ENCODE peak calls at places on chromosomes 16 and 17, in seven cellular contexts. One of them, this sample, is unnamed.

GRCh38 chr17:55053855-55054254 is 85.3 kb downstream of the STXBP4 start:
- DNase-seq in psoas muscle: no peak
- DNase-seq in lung: no peak
- DNase-seq in thoracic aorta: no peak
- DNase-seq in CD4-positive, alpha-beta memory T cell: peak
- DNase-seq in heart left ventricle: no peak
- DNase-seq in K562: no peak
- DNase-seq in this sample: no peak

GRCh38 chr17:20988001-20988641 is 54.7 kb downstream of the USP22 start:
- DNase-seq in psoas muscle: no peak
- DNase-seq in lung: no peak
- DNase-seq in thoracic aorta: no peak
- DNase-seq in CD4-positive, alpha-beta memory T cell: no peak
- DNase-seq in heart left ventricle: no peak
- DNase-seq in K562: no peak
- DNase-seq in this sample: no peak

GRCh38 chr17:78645421-78646295 is 68.5 kb upstream of the DNAH17 start:
- DNase-seq in psoas muscle: peak
- DNase-seq in lung: peak
- DNase-seq in thoracic aorta: peak
- DNase-seq in CD4-positive, alpha-beta memory T cell: peak
- DNase-seq in heart left ventricle: peak
- DNase-seq in K562: no peak
- DNase-seq in this sample: peak

GRCh38 chr16:70395345-70395901 is 43.5 kb downstream of the ST3GAL2 start:
- DNase-seq in psoas muscle: peak
- DNase-seq in lung: peak
- DNase-seq in thoracic aorta: no peak
- DNase-seq in CD4-positive, alpha-beta memory T cell: peak
- DNase-seq in heart left ventricle: peak
- DNase-seq in K562: peak
- DNase-seq in this sample: peak

GRCh38 chr17:80760501-80760900 is 215.9 kb downstream of the RPTOR start:
- DNase-seq in psoas muscle: no peak
- DNase-seq in lung: peak
- DNase-seq in thoracic aorta: no peak
- DNase-seq in CD4-positive, alpha-beta memory T cell: no peak
- DNase-seq in heart left ventricle: no peak
- DNase-seq in K562: no peak
- DNase-seq in this sample: no peak

GRCh38 chr16:83420206-83420760 is 387.5 kb upstream of the HSBP1 start:
- DNase-seq in psoas muscle: no peak
- DNase-seq in lung: no peak
- DNase-seq in thoracic aorta: no peak
- DNase-seq in CD4-positive, alpha-beta memory T cell: no peak
- DNase-seq in heart left ventricle: no peak
- DNase-seq in K562: no peak
- DNase-seq in this sample: no peak

GRCh38 chr16:22001591-22001990 is 675 bp upstream of the PDZD9 start:
- DNase-seq in psoas muscle: no peak
- DNase-seq in lung: no peak
- DNase-seq in thoracic aorta: no peak
- DNase-seq in CD4-positive, alpha-beta memory T cell: no peak
- DNase-seq in heart left ventricle: no peak
- DNase-seq in K562: no peak
- DNase-seq in this sample: no peak

GRCh38 chr16:11078812-11079459 is 134.6 kb downstream of the CLEC16A start:
- DNase-seq in psoas muscle: no peak
- DNase-seq in lung: no peak
- DNase-seq in thoracic aorta: no peak
- DNase-seq in CD4-positive, alpha-beta memory T cell: no peak
- DNase-seq in heart left ventricle: no peak
- DNase-seq in K562: no peak
- DNase-seq in this sample: no peak

GRCh38 chr16:8964462-8964861 is 756 bp upstream of the USP7 start:
- DNase-seq in psoas muscle: no peak
- DNase-seq in lung: no peak
- DNase-seq in thoracic aorta: no peak
- DNase-seq in CD4-positive, alpha-beta memory T cell: no peak
- DNase-seq in heart left ventricle: no peak
- DNase-seq in K562: no peak
- DNase-seq in this sample: no peak

GRCh38 chr17:43396491-43397060 is 2.2 kb upstream of the ARL4D start:
- DNase-seq in psoas muscle: no peak
- DNase-seq in lung: no peak
- DNase-seq in thoracic aorta: no peak
- DNase-seq in CD4-positive, alpha-beta memory T cell: no peak
- DNase-seq in heart left ventricle: no peak
- DNase-seq in K562: no peak
- DNase-seq in this sample: no peak

GRCh38 chr17:74852237-74853047 is 7.2 kb downstream of the GRIN2C start:
- DNase-seq in psoas muscle: no peak
- DNase-seq in lung: no peak
- DNase-seq in thoracic aorta: no peak
- DNase-seq in CD4-positive, alpha-beta memory T cell: peak
- DNase-seq in heart left ventricle: no peak
- DNase-seq in K562: peak
- DNase-seq in this sample: no peak

GRCh38 chr17:7466644-7467341 is 12.6 kb downstream of the ZBTB4 start:
- DNase-seq in psoas muscle: peak
- DNase-seq in lung: peak
- DNase-seq in thoracic aorta: no peak
- DNase-seq in CD4-positive, alpha-beta memory T cell: no peak
- DNase-seq in heart left ventricle: peak
- DNase-seq in K562: peak
- DNase-seq in this sample: no peak

GRCh38 chr17:28711723-28712036 is at the start of gene PROCA1:
- DNase-seq in psoas muscle: no peak
- DNase-seq in lung: no peak
- DNase-seq in thoracic aorta: no peak
- DNase-seq in CD4-positive, alpha-beta memory T cell: no peak
- DNase-seq in heart left ventricle: no peak
- DNase-seq in K562: peak
- DNase-seq in this sample: no peak

GRCh38 chr16:30774367-30775130 is 12.4 kb downstream of the RNF40 start:
- DNase-seq in psoas muscle: no peak
- DNase-seq in lung: no peak
- DNase-seq in thoracic aorta: no peak
- DNase-seq in CD4-positive, alpha-beta memory T cell: no peak
- DNase-seq in heart left ventricle: no peak
- DNase-seq in K562: no peak
- DNase-seq in this sample: no peak

GRCh38 chr17:44623070-44623725 is 33.1 kb upstream of the MEIOC start:
- DNase-seq in psoas muscle: no peak
- DNase-seq in lung: no peak
- DNase-seq in thoracic aorta: no peak
- DNase-seq in CD4-positive, alpha-beta memory T cell: no peak
- DNase-seq in heart left ventricle: no peak
- DNase-seq in K562: no peak
- DNase-seq in this sample: no peak

GRCh38 chr16:29899516-29900101 is at the start of gene SEZ6L2:
- DNase-seq in psoas muscle: peak
- DNase-seq in lung: peak
- DNase-seq in thoracic aorta: no peak
- DNase-seq in CD4-positive, alpha-beta memory T cell: no peak
- DNase-seq in heart left ventricle: no peak
- DNase-seq in K562: peak
- DNase-seq in this sample: peak

GRCh38 chr16:87851601-87852000 is 17.7 kb downstream of the SLC7A5 start:
- DNase-seq in psoas muscle: no peak
- DNase-seq in lung: no peak
- DNase-seq in thoracic aorta: no peak
- DNase-seq in CD4-positive, alpha-beta memory T cell: no peak
- DNase-seq in heart left ventricle: no peak
- DNase-seq in K562: no peak
- DNase-seq in this sample: no peak

GRCh38 chr16:87849419-87850008 is 19.8 kb downstream of the SLC7A5 start:
- DNase-seq in psoas muscle: no peak
- DNase-seq in lung: no peak
- DNase-seq in thoracic aorta: no peak
- DNase-seq in CD4-positive, alpha-beta memory T cell: no peak
- DNase-seq in heart left ventricle: no peak
- DNase-seq in K562: no peak
- DNase-seq in this sample: no peak

GRCh38 chr16:87851141-87851587 is 18.1 kb downstream of the SLC7A5 start:
- DNase-seq in psoas muscle: no peak
- DNase-seq in lung: no peak
- DNase-seq in thoracic aorta: no peak
- DNase-seq in CD4-positive, alpha-beta memory T cell: no peak
- DNase-seq in heart left ventricle: no peak
- DNase-seq in K562: no peak
- DNase-seq in this sample: no peak

GRCh38 chr16:87848676-87849345 is 20.5 kb downstream of the SLC7A5 start:
- DNase-seq in psoas muscle: no peak
- DNase-seq in lung: no peak
- DNase-seq in thoracic aorta: no peak
- DNase-seq in CD4-positive, alpha-beta memory T cell: no peak
- DNase-seq in heart left ventricle: no peak
- DNase-seq in K562: no peak
- DNase-seq in this sample: no peak

DNA sequence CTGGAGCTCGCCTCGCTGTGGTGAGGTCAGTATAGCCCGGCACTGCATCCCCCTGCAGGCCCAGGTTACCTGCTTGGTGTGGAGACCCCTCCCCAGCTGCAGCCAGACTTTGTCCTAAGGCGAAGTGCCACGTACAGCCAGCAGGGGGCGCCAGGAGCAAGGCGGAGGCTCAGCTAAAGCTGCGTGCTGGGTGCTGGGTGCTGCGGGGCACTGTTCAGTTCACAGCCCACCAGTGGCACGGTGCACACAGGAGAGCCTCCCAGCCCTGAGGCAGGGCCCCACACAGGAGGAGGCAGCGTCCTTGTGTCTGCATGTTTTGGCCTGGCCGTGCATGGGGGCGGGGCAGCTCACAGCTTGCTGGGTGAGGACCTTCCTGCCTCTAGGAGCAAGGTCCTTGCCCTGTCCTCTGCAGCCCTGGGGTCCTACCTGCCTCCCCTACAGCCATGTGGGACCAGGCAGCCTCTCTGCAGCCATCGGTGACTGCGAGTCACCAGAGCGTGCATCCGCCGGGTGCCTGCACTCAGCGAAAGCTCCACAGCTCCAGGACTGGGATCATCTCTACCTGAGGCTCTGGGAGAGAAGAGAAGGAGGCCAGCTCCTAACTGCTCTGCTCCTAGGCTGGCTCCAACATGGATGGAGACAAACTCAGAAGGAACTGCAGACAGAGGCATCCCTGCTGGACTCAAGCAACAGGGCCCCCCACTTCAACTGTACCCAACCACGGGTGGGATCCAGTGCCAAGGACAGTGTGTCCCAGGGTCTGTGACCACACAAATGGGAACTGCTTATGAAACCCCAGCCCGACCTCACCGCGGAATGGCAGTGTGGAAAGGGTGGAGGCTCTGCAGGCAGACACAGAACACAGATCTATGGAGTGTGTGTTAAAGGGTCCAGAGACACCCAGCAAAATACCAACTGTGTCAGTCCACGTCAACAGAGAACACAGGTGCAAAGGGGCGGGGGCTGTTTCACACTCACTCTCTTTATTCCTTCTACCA is 19.0 kb downstream of the SLC7A5 start:
- DNase-seq in psoas muscle: peak
- DNase-seq in lung: peak
- DNase-seq in thoracic aorta: no peak
- DNase-seq in CD4-positive, alpha-beta memory T cell: peak
- DNase-seq in heart left ventricle: peak
- DNase-seq in K562: peak
- DNase-seq in this sample: peak
- H3K27ac ChIP-seq in psoas muscle: peak
- H3K27ac ChIP-seq in lung: no peak
- H3K27ac ChIP-seq in thoracic aorta: no peak
- H3K27ac ChIP-seq in CD4-positive, alpha-beta memory T cell: no peak
- H3K27ac ChIP-seq in heart left ventricle: no peak
- H3K27ac ChIP-seq in K562: no peak
- H3K27ac ChIP-seq in this sample: no peak

GRCh38 chr17:42286411-42287295 is 1.6 kb upstream of the STAT5A start:
- DNase-seq in psoas muscle: peak
- DNase-seq in lung: no peak
- DNase-seq in thoracic aorta: no peak
- DNase-seq in CD4-positive, alpha-beta memory T cell: no peak
- DNase-seq in heart left ventricle: no peak
- DNase-seq in K562: no peak
- DNase-seq in this sample: no peak
- H3K27ac ChIP-seq in psoas muscle: peak
- H3K27ac ChIP-seq in lung: peak
- H3K27ac ChIP-seq in thoracic aorta: peak
- H3K27ac ChIP-seq in CD4-positive, alpha-beta memory T cell: peak
- H3K27ac ChIP-seq in heart left ventricle: peak
- H3K27ac ChIP-seq in K562: peak
- H3K27ac ChIP-seq in this sample: peak

DNA sequence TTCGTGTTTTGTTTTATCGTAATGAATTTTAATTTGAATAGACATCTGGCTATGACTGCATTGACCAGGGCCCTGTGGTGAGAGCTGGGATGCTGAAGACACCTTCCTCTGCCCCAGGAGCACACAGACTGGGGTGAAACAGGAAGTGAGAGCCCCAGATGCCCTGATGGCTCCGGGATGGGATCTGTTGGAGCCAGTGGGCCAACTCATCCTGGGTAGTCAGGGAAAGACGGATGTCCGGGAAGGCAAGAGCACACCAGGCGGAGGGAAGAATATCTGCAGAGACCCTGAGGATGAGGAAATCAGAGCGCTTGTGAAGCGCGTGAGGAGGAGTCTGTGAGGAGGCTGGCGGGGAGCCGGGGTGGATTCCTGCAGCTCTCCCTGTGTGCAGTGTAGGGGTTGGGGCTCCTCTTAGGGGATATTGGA is 71.5 kb upstream of the LGALS9 start:
- DNase-seq in psoas muscle: peak
- DNase-seq in lung: peak
- DNase-seq in thoracic aorta: no peak
- DNase-seq in CD4-positive, alpha-beta memory T cell: no peak
- DNase-seq in heart left ventricle: no peak
- DNase-seq in K562: no peak
- DNase-seq in this sample: no peak
- H3K27ac ChIP-seq in psoas muscle: peak
- H3K27ac ChIP-seq in lung: peak
- H3K27ac ChIP-seq in thoracic aorta: no peak
- H3K27ac ChIP-seq in CD4-positive, alpha-beta memory T cell: no peak
- H3K27ac ChIP-seq in heart left ventricle: peak
- H3K27ac ChIP-seq in K562: no peak
- H3K27ac ChIP-seq in this sample: peak

GRCh38 chr17:59616253-59616920 is 3.3 kb upstream of the CLTC start:
- DNase-seq in psoas muscle: no peak
- DNase-seq in lung: no peak
- DNase-seq in thoracic aorta: no peak
- DNase-seq in CD4-positive, alpha-beta memory T cell: no peak
- DNase-seq in heart left ventricle: no peak
- DNase-seq in K562: peak
- DNase-seq in this sample: no peak
- H3K27ac ChIP-seq in psoas muscle: no peak
- H3K27ac ChIP-seq in lung: no peak
- H3K27ac ChIP-seq in thoracic aorta: no peak
- H3K27ac ChIP-seq in CD4-positive, alpha-beta memory T cell: no peak
- H3K27ac ChIP-seq in heart left ventricle: no peak
- H3K27ac ChIP-seq in K562: peak
- H3K27ac ChIP-seq in this sample: no peak